ENCODE peak calls at places on chromosomes 2 and 18, in ten cellular contexts. H, O, L, R, M, X, Y, N, P and I are unnamed samples.

GRCh38 chr2:33510589-33510968 is 34.1 kb downstream of the RASGRP3 start:
- DNase-seq in H (no peak), O (peak), L (no peak), R (no peak), M (peak), X (peak), Y (no peak), N (no peak), P (no peak), I (no peak)

GRCh38 chr2:60577884-60578283 is 24.4 kb upstream of the BCL11A start:
- DNase-seq in H (no peak), O (no peak), L (no peak), R (no peak), M (no peak), X (no peak), Y (no peak), N (no peak), P (no peak), I (no peak)

GRCh38 chr2:225766431-225766830 is 366.9 kb downstream of the NYAP2 start:
- DNase-seq in H (no peak), O (peak), L (no peak), R (no peak), M (peak), X (peak), Y (no peak), N (no peak), P (no peak), I (no peak)

GRCh38 chr2:221502270-221502973 is 69.7 kb downstream of the EPHA4 start:
- DNase-seq in H (no peak), O (peak), L (no peak), R (peak), M (peak), X (peak), Y (no peak), N (peak), P (no peak), I (no peak)

GRCh38 chr18:58789856-58790255 is 74.8 kb upstream of the ZNF532 start:
- DNase-seq in H (no peak), O (peak), L (no peak), R (no peak), M (no peak), X (no peak), Y (no peak), N (no peak), P (no peak), I (no peak)

GRCh38 chr2:25274868-25275574 is 66.7 kb downstream of the DNMT3A start:
- DNase-seq in H (no peak), O (peak), L (no peak), R (no peak), M (peak), X (peak), Y (no peak), N (no peak), P (no peak), I (no peak)

GRCh38 chr18:12377556-12378553 is 828 bp upstream of the AFG3L2 start:
- DNase-seq in H (no peak), O (no peak), L (no peak), R (no peak), M (no peak), X (peak), Y (no peak), N (peak), P (peak), I (no peak)

GRCh38 chr2:12577567-12577966 is 139.2 kb upstream of the TRIB2 start:
- DNase-seq in H (no peak), O (no peak), L (no peak), R (no peak), M (no peak), X (no peak), Y (no peak), N (no peak), P (no peak), I (no peak)

GRCh38 chr2:136216073-136216472 is 98.1 kb upstream of the CXCR4 start:
- DNase-seq in H (no peak), O (no peak), L (no peak), R (no peak), M (no peak), X (no peak), Y (no peak), N (no peak), P (no peak), I (no peak)

GRCh38 chr2:225290723-225291400 is 108.6 kb upstream of the NYAP2 start:
- DNase-seq in H (no peak), O (no peak), L (no peak), R (no peak), M (no peak), X (no peak), Y (no peak), N (no peak), P (no peak), I (no peak)

GRCh38 chr2:75157435-75157834 is 41.9 kb downstream of the TACR1 start:
- DNase-seq in H (no peak), O (no peak), L (no peak), R (no peak), M (no peak), X (peak), Y (no peak), N (peak), P (peak), I (no peak)

GRCh38 chr2:2528801-2529200 is 197.7 kb upstream of the MYT1L start:
- DNase-seq in H (no peak), O (no peak), L (no peak), R (no peak), M (no peak), X (no peak), Y (no peak), N (no peak), P (no peak), I (no peak)

GRCh38 chr2:106127776-106128268 is 66.3 kb downstream of the UXS1 start:
- DNase-seq in H (no peak), O (no peak), L (no peak), R (no peak), M (no peak), X (no peak), Y (no peak), N (no peak), P (no peak), I (no peak)

GRCh38 chr2:46847185-46847710 is 68.4 kb downstream of the MCFD2 start:
- DNase-seq in H (peak), O (peak), L (peak), R (no peak), M (peak), X (peak), Y (no peak), N (peak), P (no peak), I (peak)

GRCh38 chr2:107635883-107636282 is 190.8 kb upstream of the RGPD4 start:
- DNase-seq in H (no peak), O (peak), L (no peak), R (no peak), M (peak), X (peak), Y (no peak), N (no peak), P (no peak), I (no peak)

GRCh38 chr18:27411911-27412310 is 226.8 kb upstream of the CHST9 start:
- DNase-seq in H (no peak), O (peak), L (no peak), R (no peak), M (no peak), X (peak), Y (no peak), N (no peak), P (no peak), I (no peak)

GRCh38 chr18:43367895-43368294 is 90.6 kb upstream of the SYT4 start:
- DNase-seq in H (no peak), O (no peak), L (no peak), R (no peak), M (no peak), X (no peak), Y (no peak), N (no peak), P (no peak), I (no peak)

GRCh38 chr2:97985998-97986397 is 9.8 kb downstream of the TMEM131 start:
- DNase-seq in H (no peak), O (no peak), L (no peak), R (no peak), M (no peak), X (no peak), Y (no peak), N (no peak), P (no peak), I (no peak)

GRCh38 chr2:72150961-72151356 is 3.3 kb upstream of the CYP26B1 start:
- DNase-seq in H (no peak), O (no peak), L (no peak), R (no peak), M (no peak), X (no peak), Y (no peak), N (no peak), P (no peak), I (no peak)

GRCh38 chr18:1846640-1847039 is 724.7 kb downstream of the METTL4 start:
- DNase-seq in H (no peak), O (peak), L (no peak), R (no peak), M (no peak), X (no peak), Y (no peak), N (no peak), P (no peak), I (no peak)